ENCODE peak calls at places on chromosomes 11 and 22, in nine cellular contexts. Y, R, W, T, F, H, Q, X and S are unnamed samples. For H3K9me3, the result is how much of the 10 kb centered on the place peaks cover.

GRCh38 chr11:120709808-120710207 is 198.3 kb downstream of the GRIK4 start:
- DNase-seq in Y (peak), R (no peak), W (no peak), T (no peak), F (no peak), H (no peak), Q (no peak), X (no peak), S (no peak)

GRCh38 chr22:46576556-46577351 is 39.3 kb upstream of the CELSR1 start:
- DNase-seq in Y (peak), R (peak), W (peak), T (no peak), F (peak), H (peak), Q (peak), X (peak), S (peak)

GRCh38 chr11:2870460-2870859 is 15.1 kb downstream of the CDKN1C start:
- DNase-seq in Y (no peak), R (no peak), W (no peak), T (no peak), F (no peak), H (no peak), Q (no peak), X (no peak), S (no peak)

GRCh38 chr11:6418199-6418957 is 516 bp downstream of the APBB1 start:
- DNase-seq in Y (no peak), R (peak), W (no peak), T (no peak), F (peak), H (no peak), Q (no peak), X (no peak), S (peak)

GRCh38 chr11:126153999-126154398 is 57.5 kb downstream of the RPUSD4 start:
- DNase-seq in Y (peak), R (peak), W (no peak), T (no peak), F (no peak), H (no peak), Q (no peak), X (no peak), S (no peak)

GRCh38 chr11:109106201-109106906 is 315.6 kb upstream of the C11orf87 start:
- DNase-seq in Y (no peak), R (peak), W (no peak), T (no peak), F (no peak), H (no peak), Q (no peak), X (no peak), S (no peak)

GRCh38 chr11:10605941-10606381 is 37.5 kb upstream of the LYVE1 start:
- DNase-seq in Y (peak), R (peak), W (peak), T (no peak), F (peak), H (peak), Q (no peak), X (no peak), S (no peak)

GRCh38 chr11:117633186-117633585 is 163.8 kb downstream of the DSCAML1 start:
- DNase-seq in Y (no peak), R (no peak), W (peak), T (no peak), F (no peak), H (no peak), Q (no peak), X (no peak), S (no peak)

GRCh38 chr11:65491163-65491465 is 7.7 kb upstream of the MALAT1 start:
- DNase-seq in Y (peak), R (no peak), W (no peak), T (no peak), F (no peak), H (no peak), Q (no peak), X (no peak), S (no peak)

GRCh38 chr22:38819387-38819940 is 24.4 kb downstream of the NPTXR start:
- DNase-seq in Y (no peak), R (no peak), W (no peak), T (no peak), F (no peak), H (no peak), Q (no peak), X (no peak), S (no peak)

GRCh38 chr22:47435204-47435487 is 672.7 kb downstream of the TBC1D22A start:
- DNase-seq in Y (no peak), R (no peak), W (no peak), T (no peak), F (no peak), H (no peak), Q (no peak), X (no peak), S (no peak)

GRCh38 chr11:109298865-109299264 is 123.1 kb upstream of the C11orf87 start:
- DNase-seq in Y (peak), R (no peak), W (no peak), T (no peak), F (no peak), H (no peak), Q (no peak), X (no peak), S (no peak)

GRCh38 chr22:44711701-44712100 is 9.7 kb downstream of the PRR5 start:
- DNase-seq in Y (no peak), R (no peak), W (no peak), T (no peak), F (no peak), H (no peak), Q (no peak), X (no peak), S (no peak)

GRCh38 chr11:30452114-30452513 is 129.2 kb downstream of the ARL14EP start:
- DNase-seq in Y (no peak), R (no peak), W (no peak), T (no peak), F (no peak), H (no peak), Q (no peak), X (no peak), S (no peak)

GRCh38 chr11:59865031-59865430 is 1.3 kb downstream of the TCN1 start:
- DNase-seq in Y (peak), R (no peak), W (no peak), T (no peak), F (no peak), H (no peak), Q (peak), X (no peak), S (no peak)

GRCh38 chr11:112322173-112322813 is 61.6 kb upstream of the PLET1 start:
- DNase-seq in Y (no peak), R (no peak), W (no peak), T (no peak), F (no peak), H (no peak), Q (no peak), X (no peak), S (no peak)

GRCh38 chr11:33478111-33478573 is 221.0 kb downstream of the HIPK3 start:
- DNase-seq in Y (no peak), R (peak), W (no peak), T (no peak), F (no peak), H (no peak), Q (no peak), X (peak), S (no peak)

GRCh38 chr22:48778308-48779195 is 1049.1 kb downstream of the BRD1 start:
- DNase-seq in Y (no peak), R (no peak), W (no peak), T (no peak), F (no peak), H (no peak), Q (no peak), X (no peak), S (no peak)

GRCh38 chr11:87445002-87445401 is 407.3 kb downstream of the TMEM135 start:
- DNase-seq in Y (peak), R (no peak), W (no peak), T (no peak), F (no peak), H (no peak), Q (no peak), X (no peak), S (no peak)

GRCh38 chr22:48897959-48898358 is 929.7 kb downstream of the BRD1 start:
- DNase-seq in Y (no peak), R (no peak), W (peak), T (no peak), F (no peak), H (no peak), Q (no peak), X (no peak), S (no peak)

GRCh38 chr11:134350381-134350780 is 18.6 kb downstream of the GLB1L2 start:
- DNase-seq in Y (no peak), R (no peak), W (no peak), T (no peak), F (no peak), H (no peak), Q (no peak), X (no peak), S (no peak)

GRCh38 chr11:126129681-126130671 is 67.3 kb upstream of the CDON start:
- DNase-seq in Y (no peak), R (no peak), W (no peak), T (no peak), F (no peak), H (no peak), Q (no peak), X (no peak), S (no peak)

GRCh38 chr11:88359529-88359928 is 22.0 kb upstream of the CTSC start:
- DNase-seq in Y (no peak), R (no peak), W (no peak), T (no peak), F (no peak), H (no peak), Q (no peak), X (peak), S (no peak)

GRCh38 chr22:42160251-42160650 is 29.6 kb upstream of the CYP2D6 start:
- DNase-seq in Y (no peak), R (no peak), W (no peak), T (no peak), F (no peak), H (no peak), Q (no peak), X (no peak), S (no peak)

GRCh38 chr11:65382804-65383368 is 440 bp upstream of the SLC25A45 start:
- DNase-seq in Y (no peak), R (no peak), W (peak), T (no peak), F (no peak), H (no peak), Q (no peak), X (no peak), S (no peak)

GRCh38 chr11:45593992-45594391 is 71.4 kb downstream of the CHST1 start:
- DNase-seq in Y (no peak), R (no peak), W (no peak), T (no peak), F (no peak), H (no peak), Q (no peak), X (peak), S (no peak)

GRCh38 chr11:61480936-61481335 is 27.6 kb upstream of the LRRC10B start:
- DNase-seq in Y (no peak), R (peak), W (no peak), T (no peak), F (no peak), H (no peak), Q (peak), X (no peak), S (no peak)
- H3K4me3 ChIP-seq in Y (no peak), R (no peak), W (no peak), T (no peak), F (no peak), H (no peak), Q (no peak), X (no peak), S (no peak)

DNA sequence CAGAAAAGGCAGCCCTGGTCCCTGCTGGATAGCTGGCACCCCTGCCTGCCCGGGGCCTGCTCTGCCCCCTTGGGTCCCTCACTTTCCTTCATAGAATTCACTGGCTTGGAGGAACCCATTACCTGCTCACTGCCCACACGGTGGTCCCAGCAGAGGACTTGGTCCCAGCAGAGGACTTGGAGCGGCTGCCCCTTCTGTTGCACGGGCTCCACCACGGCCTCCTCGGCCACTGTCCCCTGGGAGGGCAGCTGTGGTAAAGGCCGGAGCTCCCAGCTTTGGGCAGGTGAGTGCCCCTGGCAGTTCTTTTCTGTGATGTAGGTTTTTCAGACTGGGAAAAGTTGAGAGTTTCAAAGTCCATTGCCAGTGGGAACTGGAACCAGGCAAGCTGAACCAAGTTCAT is 25.9 kb downstream of the BRSK2 start:
- DNase-seq in Y (no peak), R (no peak), W (no peak), T (no peak), F (no peak), H (no peak), Q (no peak), X (no peak), S (no peak)
- H3K9me3 ChIP-seq in Y (under half), R (under half), W (under half), T (under half), F (under half), H (under half), Q (under half), X (under half), S (under half)

GRCh38 chr11:67023957-67024353 is 1.0 kb downstream of the SYT12 start:
- DNase-seq in Y (peak), R (no peak), W (no peak), T (no peak), F (no peak), H (no peak), Q (no peak), X (no peak), S (no peak)
- H3K4me3 ChIP-seq in Y (no peak), R (peak), W (no peak), T (peak), F (no peak), H (no peak), Q (peak), X (no peak), S (peak)

GRCh38 chr11:48242501-48242900 is 2.4 kb upstream of the OR4X2 start:
- DNase-seq in Y (no peak), R (no peak), W (no peak), T (no peak), F (no peak), H (no peak), Q (no peak), X (no peak), S (no peak)
- H3K9me3 ChIP-seq in Y (under half), R (under half), W (under half), T (under half), F (under half), H (under half), Q (under half), X (under half), S (under half)